ENCODE peak calls at places on chromosomes 6 and 20, in six cellular contexts. E is upper lobe of left lung, S is stomach, I is spleen, C is HL-60, A is SK-N-SH. F is an unnamed sample.
A peak's percentile ranks its signal among the peaks of the same experiment; 100 is the strongest.

GRCh38 chr6:35294308-35294945 is 3.2 kb upstream of the DEF6 start:
- DNase-seq in E (no peak), S (peak; percentile 56), I (peak; percentile 86), C (peak; percentile 42), A (peak; percentile 86), F (no peak)

GRCh38 chr6:117548797-117549301 is 53.5 kb downstream of the GOPC start:
- DNase-seq in E (no peak), S (no peak), I (no peak), C (no peak), A (no peak), F (no peak)

GRCh38 chr6:6856538-6857523 is 250.9 kb upstream of the RREB1 start:
- DNase-seq in E (peak; percentile 69), S (peak; percentile 67), I (peak; percentile 78), C (peak; percentile 72), A (peak; percentile 45), F (peak; percentile 84)

GRCh38 chr20:54200487-54201267 is 7.2 kb upstream of the PFDN4 start:
- DNase-seq in E (no peak), S (no peak), I (no peak), C (no peak), A (no peak), F (no peak)

GRCh38 chr6:144331610-144332009 is 46.5 kb downstream of the UTRN start:
- DNase-seq in E (no peak), S (no peak), I (no peak), C (no peak), A (no peak), F (no peak)

GRCh38 chr20:18988701-18989100 is 175.1 kb downstream of the SCP2D1 start:
- DNase-seq in E (no peak), S (no peak), I (no peak), C (no peak), A (no peak), F (no peak)

GRCh38 chr20:36118372-36118771 is 36.2 kb upstream of the EPB41L1 start:
- DNase-seq in E (no peak), S (no peak), I (no peak), C (no peak), A (no peak), F (no peak)

GRCh38 chr6:151059612-151060095 is 180.1 kb upstream of the AKAP12 start:
- DNase-seq in E (no peak), S (no peak), I (no peak), C (peak; percentile 34), A (no peak), F (no peak)

GRCh38 chr6:100276311-100277057 is 188.2 kb downstream of the SIM1 start:
- DNase-seq in E (no peak), S (no peak), I (no peak), C (no peak), A (no peak), F (no peak)

GRCh38 chr6:132392792-132393191 is 8.5 kb downstream of the MOXD1 start:
- DNase-seq in E (no peak), S (no peak), I (no peak), C (no peak), A (no peak), F (no peak)

DNA sequence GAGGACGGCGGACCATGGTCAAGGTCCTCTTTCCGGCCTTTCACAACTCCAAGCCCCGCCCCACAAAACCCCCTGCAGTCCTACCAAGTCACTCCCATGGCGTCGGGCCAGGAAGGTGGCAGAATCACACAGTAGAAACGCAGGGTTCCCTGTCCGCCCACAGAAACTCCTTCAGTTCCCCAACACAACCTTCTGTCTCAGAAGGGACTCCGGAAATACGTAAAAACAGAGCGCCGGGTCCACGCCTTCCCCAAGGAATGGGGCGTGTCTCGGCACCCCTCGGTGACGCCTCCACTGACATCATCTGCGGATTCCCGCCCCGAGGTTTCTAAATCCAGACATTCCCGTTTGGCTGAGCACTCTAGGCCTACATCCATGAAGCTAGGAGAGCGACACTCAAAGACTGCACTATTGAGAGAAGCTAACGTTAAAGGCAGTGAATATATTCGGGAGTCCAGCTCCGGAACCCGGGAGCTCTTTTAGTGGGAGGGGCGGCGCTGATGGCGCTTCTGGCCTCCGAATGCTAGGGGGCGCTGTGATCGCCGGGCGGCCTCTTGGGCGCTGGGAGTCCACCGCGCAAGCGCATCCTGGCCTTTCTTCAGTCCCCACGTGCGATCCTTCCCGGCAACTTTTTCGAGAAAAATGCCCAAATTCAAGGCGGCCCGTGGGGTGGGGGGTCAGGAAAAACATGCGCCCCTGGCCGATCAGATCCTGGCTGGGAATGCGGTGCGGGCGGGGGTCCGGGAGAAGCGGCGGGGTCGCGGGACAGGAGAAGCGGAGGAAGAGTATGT is at the start of the genes BYSL and MED20:
- DNase-seq in E (peak; percentile 97), S (peak; percentile 94), I (peak; percentile 97), C (peak; percentile 95), A (peak; percentile 95), F (peak; percentile 94)
- TF ChIP-seq POLR2AphosphoS5 in E (peak; percentile 87), S (peak; percentile 84), I (peak; percentile 88), C (peak; percentile 70), A (peak; percentile 85), F (peak; percentile 68)

GRCh38 chr6:123592426-123592825 is 44.3 kb downstream of the TRDN start:
- DNase-seq in E (no peak), S (no peak), I (no peak), C (no peak), A (no peak), F (no peak)
- TF ChIP-seq POLR2AphosphoS5 in E (no peak), S (no peak), I (no peak), C (no peak), A (no peak), F (no peak)

DNA sequence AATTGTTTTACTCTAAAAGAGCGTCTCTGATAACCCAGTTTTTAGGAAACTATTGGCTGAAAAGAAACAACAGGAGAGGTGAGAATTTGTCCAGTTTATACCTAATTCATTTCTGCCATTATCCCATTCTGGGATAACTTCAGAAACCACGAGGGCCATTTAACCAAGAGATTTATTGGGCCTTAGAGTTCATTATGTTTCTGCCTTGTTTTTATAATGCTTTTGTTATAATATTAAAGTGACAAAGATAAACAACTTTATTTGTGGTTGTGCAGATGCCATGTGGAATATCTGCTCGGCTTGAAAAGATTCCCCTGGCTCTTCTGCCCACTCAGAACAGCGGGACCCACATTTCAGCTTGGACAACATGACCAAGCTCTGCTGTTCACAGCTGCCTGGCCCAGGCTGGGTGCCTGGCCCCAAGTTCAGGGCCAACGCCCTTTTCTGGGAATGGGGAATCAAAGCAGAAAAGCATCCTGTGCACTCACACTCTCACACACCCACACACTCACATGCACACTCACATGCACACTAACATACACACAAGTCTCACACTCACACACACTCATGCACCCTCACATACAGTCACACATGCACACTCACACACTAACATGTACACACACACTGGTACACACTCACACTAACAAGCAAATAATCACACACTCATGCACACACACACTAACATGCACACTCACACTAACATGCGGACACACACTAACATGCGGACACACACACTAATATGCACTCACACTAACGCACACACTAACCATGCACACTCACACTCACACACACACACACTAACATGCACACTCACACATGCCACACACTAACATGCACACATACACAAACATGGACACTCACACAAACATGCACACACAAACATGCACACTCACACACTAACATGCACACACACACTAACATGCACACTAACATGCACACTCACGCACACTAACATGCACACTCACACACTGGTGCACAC is 86.7 kb upstream of the NEDD9 start:
- DNase-seq in E (no peak), S (no peak), I (no peak), C (no peak), A (no peak), F (no peak)
- TF ChIP-seq POLR2AphosphoS5 in E (no peak), S (no peak), I (no peak), C (no peak), A (no peak), F (no peak)

GRCh38 chr6:16481680-16482079 is 243.3 kb downstream of the GMPR start:
- DNase-seq in E (no peak), S (no peak), I (no peak), C (no peak), A (no peak), F (no peak)

GRCh38 chr6:16486661-16487060 is 248.3 kb downstream of the GMPR start:
- DNase-seq in E (no peak), S (no peak), I (no peak), C (no peak), A (no peak), F (no peak)

GRCh38 chr6:16483315-16483875 is 245.0 kb downstream of the GMPR start:
- DNase-seq in E (no peak), S (no peak), I (no peak), C (no peak), A (no peak), F (no peak)

GRCh38 chr6:16480780-16481179 is 242.4 kb downstream of the GMPR start:
- DNase-seq in E (no peak), S (no peak), I (no peak), C (no peak), A (no peak), F (no peak)

GRCh38 chr6:16482702-16483314 is 244.4 kb downstream of the GMPR start:
- DNase-seq in E (no peak), S (no peak), I (no peak), C (no peak), A (no peak), F (no peak)
- TF ChIP-seq POLR2AphosphoS5 in E (no peak), S (no peak), I (no peak), C (no peak), A (no peak), F (no peak)

GRCh38 chr6:163935158-163935762 is 520.7 kb downstream of the QKI start:
- DNase-seq in E (no peak), S (no peak), I (peak; percentile 84), C (no peak), A (no peak), F (no peak)
- TF ChIP-seq POLR2AphosphoS5 in E (no peak), S (no peak), I (peak; percentile 84), C (no peak), A (no peak), F (no peak)

DNA sequence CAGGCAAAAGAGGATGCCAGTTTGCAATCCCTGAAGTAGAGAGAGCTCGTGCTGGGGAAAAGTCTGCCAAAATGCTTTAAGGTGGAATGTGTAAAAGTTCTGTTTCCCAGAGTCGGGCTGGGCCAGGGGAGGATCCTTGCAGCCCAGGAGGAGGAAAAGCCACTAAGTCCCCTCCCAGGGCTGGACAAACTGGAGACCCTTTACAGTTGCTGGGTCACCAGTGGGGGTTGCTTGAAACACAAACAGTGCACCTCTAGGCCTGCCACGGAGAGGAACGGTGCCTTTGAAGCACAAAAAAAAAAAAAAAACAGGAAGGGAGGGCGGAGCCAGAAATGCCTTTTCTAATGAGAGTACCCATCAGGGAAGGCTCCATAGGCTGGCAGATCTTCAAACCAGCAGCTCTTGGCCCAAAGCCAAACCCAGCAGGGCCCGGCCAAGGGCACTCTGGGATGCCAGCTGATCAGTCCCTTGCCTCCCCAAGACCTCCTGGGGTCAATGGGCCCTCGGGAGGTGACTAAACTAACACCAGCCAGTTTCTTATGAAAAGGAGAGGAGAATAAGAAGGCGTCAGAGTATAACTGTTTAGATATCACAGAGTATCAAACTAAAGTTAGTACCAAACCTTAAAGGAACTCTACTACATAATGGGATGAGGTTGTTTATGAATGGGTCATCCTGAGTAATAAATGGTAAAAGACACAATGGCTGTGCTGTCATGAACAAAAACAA is 23.7 kb downstream of the HLA-A start:
- DNase-seq in E (peak; percentile 38), S (peak; percentile 92), I (peak; percentile 91), C (peak; percentile 89), A (peak; percentile 77), F (peak; percentile 84)
- TF ChIP-seq POLR2AphosphoS5 in E (peak; percentile 57), S (no peak), I (peak; percentile 58), C (peak; percentile 35), A (peak; percentile 8), F (no peak)